ENCODE peak calls at places on chromosomes 1 and 21, in eight cellular contexts. H is testis; F is HFF-Myc; A is MCF 10A; B is stimulated activated CD4-positive, alpha-beta T cell treated with anti-CD3 and anti-CD28 coated beads, Interleukin-1b, Interleukin-23, amount 100 ng/mL, for 4 hours; M is globus pallidus; J is GM04504; K is cardiac septum. S is an unnamed sample.

GRCh38 chr1:31769720-31770390 is 5.7 kb upstream of the ADGRB2 start:
- DNase-seq in F (no peak), B (no peak), J (no peak), K (no peak), M (no peak), A (peak; percentile 72), H (no peak), S (no peak)

GRCh38 chr1:209445576-209445975 is 137.9 kb upstream of the CAMK1G start:
- DNase-seq in B (no peak), J (no peak), H (no peak), A (no peak), K (no peak), F (no peak), M (no peak), S (no peak)

GRCh38 chr1:21622466-21623315 is 46.5 kb downstream of the RAP1GAP start:
- DNase-seq in B (peak; percentile 60), F (no peak), H (peak; percentile 45), M (no peak), K (no peak), A (peak; percentile 43), J (no peak), S (peak; percentile 30)

GRCh38 chr1:40096646-40096976 is 441 bp downstream of the PPT1 start:
- DNase-seq in K (no peak), J (no peak), B (no peak), M (no peak), A (no peak), H (no peak), F (no peak), S (no peak)

GRCh38 chr1:116873680-116874271 is 35.9 kb upstream of the PTGFRN start:
- DNase-seq in B (no peak), H (no peak), J (no peak), A (no peak), F (no peak), M (no peak), K (no peak), S (no peak)

GRCh38 chr1:41670558-41670957 is 186.1 kb upstream of the EDN2 start:
- DNase-seq in F (peak; percentile 36), A (peak; percentile 61), B (no peak), M (no peak), H (no peak), K (no peak), J (no peak), S (no peak)

GRCh38 chr1:166836733-166837132 is 2.5 kb upstream of the POGK start:
- DNase-seq in K (no peak), F (no peak), M (no peak), J (no peak), B (no peak), A (peak; percentile 28), H (no peak), S (no peak)

GRCh38 chr1:234168061-234168724 is 205.1 kb upstream of the COA6 start:
- DNase-seq in M (no peak), B (no peak), H (no peak), A (no peak), K (no peak), J (no peak), F (no peak), S (no peak)

GRCh38 chr21:42790520-42790919 is 88.8 kb downstream of the WDR4 start:
- DNase-seq in M (no peak), K (no peak), H (no peak), F (no peak), J (no peak), A (no peak), B (no peak), S (no peak)

GRCh38 chr1:151325646-151326429 is 1.4 kb downstream of the PI4KB start:
- DNase-seq in H (no peak), M (no peak), F (no peak), B (no peak), J (no peak), A (no peak), K (no peak), S (no peak)

GRCh38 chr1:202047977-202048376 is 37.6 kb downstream of the ELF3 start:
- DNase-seq in F (no peak), H (no peak), K (no peak), A (no peak), B (no peak), J (no peak), M (no peak), S (no peak)

GRCh38 chr21:34639250-34639649 is 24.3 kb upstream of the RCAN1 start:
- DNase-seq in M (no peak), F (no peak), B (no peak), H (no peak), J (no peak), A (no peak), K (no peak), S (no peak)

GRCh38 chr1:154407866-154408777 is 3.0 kb downstream of the IL6R start:
- DNase-seq in K (no peak), A (no peak), M (no peak), B (no peak), F (no peak), J (no peak), H (no peak), S (no peak)

GRCh38 chr1:248924696-248925532 is 18.9 kb downstream of the PGBD2 start:
- DNase-seq in M (peak; percentile 71), J (no peak), K (no peak), F (no peak), A (peak; percentile 85), H (peak; percentile 67), B (no peak), S (peak; percentile 15)

GRCh38 chr1:79974659-79975058 is 968.1 kb upstream of the ADGRL4 start:
- DNase-seq in K (no peak), M (no peak), A (no peak), J (no peak), B (no peak), F (no peak), H (no peak), S (no peak)

GRCh38 chr1:150233359-150234308 is 2.3 kb downstream of the ANP32E start:
- DNase-seq in F (no peak), J (no peak), A (peak; percentile 58), K (no peak), H (no peak), B (peak; percentile 60), M (peak; percentile 32), S (peak; percentile 14)

GRCh38 chr1:202049129-202049528 is 38.7 kb downstream of the ELF3 start:
- DNase-seq in A (peak; percentile 73), J (no peak), M (no peak), F (no peak), K (no peak), H (no peak), B (no peak), S (no peak)

GRCh38 chr1:88813474-88813873 is 77.9 kb downstream of the GTF2B start:
- DNase-seq in F (no peak), A (no peak), J (no peak), B (no peak), M (no peak), K (no peak), H (no peak), S (no peak)

GRCh38 chr1:198143797-198144196 is 13.0 kb upstream of the NEK7 start:
- DNase-seq in A (peak; percentile 40), F (no peak), H (no peak), B (no peak), K (no peak), M (no peak), J (no peak), S (no peak)

GRCh38 chr1:209659909-209660308 is 7.7 kb upstream of the LAMB3 start:
- DNase-seq in M (no peak), B (no peak), K (no peak), J (no peak), H (no peak), F (no peak), A (peak; percentile 91), S (no peak)

GRCh38 chr1:212814989-212815388 is 23.3 kb downstream of the TATDN3 start:
- DNase-seq in H (peak; percentile 34), F (no peak), K (no peak), J (no peak), A (peak; percentile 57), M (peak; percentile 31), B (no peak), S (no peak)

GRCh38 chr1:154883919-154884867 is 14.1 kb upstream of the KCNN3 start:
- DNase-seq in F (no peak), M (no peak), H (no peak), J (no peak), K (peak; percentile 70), A (no peak), B (no peak), S (no peak)

GRCh38 chr1:47764461-47765046 is 232.6 kb downstream of the TRABD2B start:
- DNase-seq in B (no peak), J (no peak), K (no peak), A (no peak), F (no peak), H (no peak), M (no peak), S (no peak)

GRCh38 chr21:41960386-41960785 is 6.6 kb upstream of the C2CD2 start:
- DNase-seq in F (no peak), K (no peak), B (no peak), M (no peak), A (no peak), H (peak; percentile 5), J (no peak), S (no peak)

GRCh38 chr1:43199093-43199726 is 27.1 kb downstream of the CFAP57 start:
- DNase-seq in A (no peak), M (no peak), F (no peak), H (no peak), K (no peak), B (no peak), J (no peak), S (no peak)

GRCh38 chr1:92410706-92411105 is 76.0 kb downstream of the GFI1 start:
- DNase-seq in A (no peak), J (no peak), K (no peak), B (no peak), M (no peak), H (no peak), F (no peak), S (no peak)

GRCh38 chr1:115123116-115123515 is 33.8 kb upstream of the TSPAN2 start:
- DNase-seq in K (no peak), H (no peak), F (no peak), B (no peak), J (no peak), A (no peak), M (no peak), S (no peak)

GRCh38 chr1:97144527-97144926 is 422.9 kb downstream of the PTBP2 start:
- DNase-seq in F (no peak), A (peak; percentile 68), K (no peak), B (no peak), J (no peak), H (no peak), M (no peak), S (no peak)

GRCh38 chr1:93753766-93754763 is 72.4 kb upstream of the BCAR3 start:
- DNase-seq in B (no peak), H (no peak), J (peak; percentile 53), K (no peak), F (peak; percentile 76), A (peak; percentile 70), M (no peak), S (no peak)

S was measured in activated CD4-positive, alpha-beta T cell treated with anti-CD3 and anti-CD28 coated beads for 1 hour.